ENCODE peak calls at places on chromosomes 5 and 9, in four cellular contexts. One of them, this sample, is unnamed.

GRCh38 chr5:171269717-171270116 is 39.3 kb upstream of the TLX3 start:
- DNase-seq in endothelial cell: no peak
- DNase-seq in right cardiac atrium: no peak
- DNase-seq in OCI-LY7: no peak
- DNase-seq in this sample: no peak

GRCh38 chr5:32017638-32018429 is 156.3 kb downstream of the GOLPH3 start:
- DNase-seq in endothelial cell: no peak
- DNase-seq in right cardiac atrium: no peak
- DNase-seq in OCI-LY7: peak; percentile 45
- DNase-seq in this sample: peak; percentile 50

GRCh38 chr9:86350006-86350755 is 4.0 kb downstream of the TUT7 start:
- DNase-seq in endothelial cell: no peak
- DNase-seq in right cardiac atrium: no peak
- DNase-seq in OCI-LY7: peak; percentile 82
- DNase-seq in this sample: no peak

GRCh38 chr5:81303563-81303962 is 2.2 kb downstream of the ZCCHC9 start:
- DNase-seq in endothelial cell: no peak
- DNase-seq in right cardiac atrium: no peak
- DNase-seq in OCI-LY7: no peak
- DNase-seq in this sample: no peak

GRCh38 chr5:180209137-180209581 is at the start of gene RASGEF1C:
- DNase-seq in endothelial cell: peak; percentile 87
- DNase-seq in right cardiac atrium: peak; percentile 84
- DNase-seq in OCI-LY7: no peak
- DNase-seq in this sample: peak; percentile 84

GRCh38 chr9:69143291-69143690 is 30.8 kb upstream of the TJP2 start:
- DNase-seq in endothelial cell: no peak
- DNase-seq in right cardiac atrium: no peak
- DNase-seq in OCI-LY7: no peak
- DNase-seq in this sample: no peak

GRCh38 chr9:7907636-7908195 is 108.1 kb upstream of the DMAC1 start:
- DNase-seq in endothelial cell: no peak
- DNase-seq in right cardiac atrium: no peak
- DNase-seq in OCI-LY7: no peak
- DNase-seq in this sample: no peak

GRCh38 chr9:5839572-5839902 is 6.6 kb upstream of the ERMP1 start:
- DNase-seq in endothelial cell: no peak
- DNase-seq in right cardiac atrium: no peak
- DNase-seq in OCI-LY7: no peak
- DNase-seq in this sample: no peak

GRCh38 chr5:124908603-124909451 is 162.4 kb upstream of the ZNF608 start:
- DNase-seq in endothelial cell: no peak
- DNase-seq in right cardiac atrium: no peak
- DNase-seq in OCI-LY7: no peak
- DNase-seq in this sample: no peak

GRCh38 chr9:2620876-2621677 is 510 bp upstream of the VLDLR start:
- DNase-seq in endothelial cell: peak; percentile 75
- DNase-seq in right cardiac atrium: peak; percentile 93
- DNase-seq in OCI-LY7: no peak
- DNase-seq in this sample: peak; percentile 92

GRCh38 chr9:128007566-128008138 is 26.9 kb upstream of the EEIG1 start:
- DNase-seq in endothelial cell: peak; percentile 38
- DNase-seq in right cardiac atrium: peak; percentile 75
- DNase-seq in OCI-LY7: peak; percentile 92
- DNase-seq in this sample: peak; percentile 49

GRCh38 chr9:24479266-24479665 is 66.4 kb downstream of the IZUMO3 start:
- DNase-seq in endothelial cell: no peak
- DNase-seq in right cardiac atrium: no peak
- DNase-seq in OCI-LY7: no peak
- DNase-seq in this sample: no peak

GRCh38 chr9:98944130-98945074 is 695 bp downstream of the COL15A1 start:
- DNase-seq in endothelial cell: peak; percentile 24
- DNase-seq in right cardiac atrium: peak; percentile 74
- DNase-seq in OCI-LY7: no peak
- DNase-seq in this sample: peak; percentile 57

GRCh38 chr5:25489834-25490538 is 845.2 kb upstream of the CDH10 start:
- DNase-seq in endothelial cell: no peak
- DNase-seq in right cardiac atrium: no peak
- DNase-seq in OCI-LY7: no peak
- DNase-seq in this sample: no peak

GRCh38 chr9:76415731-76416130 is 21.5 kb upstream of the RFK start:
- DNase-seq in endothelial cell: no peak
- DNase-seq in right cardiac atrium: no peak
- DNase-seq in OCI-LY7: no peak
- DNase-seq in this sample: no peak

GRCh38 chr9:6827370-6827949 is 69.7 kb downstream of the KDM4C start:
- DNase-seq in endothelial cell: peak; percentile 61
- DNase-seq in right cardiac atrium: no peak
- DNase-seq in OCI-LY7: peak; percentile 51
- DNase-seq in this sample: no peak

GRCh38 chr5:53568868-53569267 is 8.4 kb downstream of the NDUFS4 start:
- DNase-seq in endothelial cell: no peak
- DNase-seq in right cardiac atrium: no peak
- DNase-seq in OCI-LY7: no peak
- DNase-seq in this sample: no peak

GRCh38 chr5:102772273-102772672 is 17.2 kb downstream of the PAM start:
- DNase-seq in endothelial cell: no peak
- DNase-seq in right cardiac atrium: no peak
- DNase-seq in OCI-LY7: no peak
- DNase-seq in this sample: no peak

GRCh38 chr5:34484591-34485228 is 171.4 kb upstream of the RAI14 start:
- DNase-seq in endothelial cell: no peak
- DNase-seq in right cardiac atrium: no peak
- DNase-seq in OCI-LY7: no peak
- DNase-seq in this sample: no peak

GRCh38 chr5:61200582-61201155 is 38.4 kb upstream of the SMIM15 start:
- DNase-seq in endothelial cell: no peak
- DNase-seq in right cardiac atrium: no peak
- DNase-seq in OCI-LY7: no peak
- DNase-seq in this sample: no peak

GRCh38 chr5:933251-933861 is 40.7 kb downstream of the TRIP13 start:
- DNase-seq in endothelial cell: no peak
- DNase-seq in right cardiac atrium: no peak
- DNase-seq in OCI-LY7: no peak
- DNase-seq in this sample: no peak

GRCh38 chr5:142660731-142661130 is 25.2 kb downstream of the FGF1 start:
- DNase-seq in endothelial cell: no peak
- DNase-seq in right cardiac atrium: no peak
- DNase-seq in OCI-LY7: no peak
- DNase-seq in this sample: no peak

GRCh38 chr9:114507726-114508125 is 2.5 kb upstream of the WHRN start:
- DNase-seq in endothelial cell: no peak
- DNase-seq in right cardiac atrium: no peak
- DNase-seq in OCI-LY7: peak; percentile 64
- DNase-seq in this sample: no peak

GRCh38 chr9:134412298-134412711 is 86.0 kb downstream of the RXRA start:
- DNase-seq in endothelial cell: no peak
- DNase-seq in right cardiac atrium: no peak
- DNase-seq in OCI-LY7: no peak
- DNase-seq in this sample: no peak

GRCh38 chr9:98521141-98521540 is 187.6 kb downstream of the GABBR2 start:
- DNase-seq in endothelial cell: no peak
- DNase-seq in right cardiac atrium: peak; percentile 23
- DNase-seq in OCI-LY7: no peak
- DNase-seq in this sample: no peak

GRCh38 chr9:130712564-130713285 is 19.1 kb downstream of the EXOSC2 start:
- DNase-seq in endothelial cell: peak; percentile 94
- DNase-seq in right cardiac atrium: peak; percentile 99
- DNase-seq in OCI-LY7: peak; percentile 97
- DNase-seq in this sample: peak; percentile 99

GRCh38 chr5:141878186-141878770 is at the start of gene PCDH1:
- DNase-seq in endothelial cell: peak; percentile 50
- DNase-seq in right cardiac atrium: peak; percentile 81
- DNase-seq in OCI-LY7: no peak
- DNase-seq in this sample: peak; percentile 67